ENCODE peak calls at places on chromosomes 13 and 19, in six cellular contexts. Q is naive thymus-derived CD4-positive, alpha-beta T cell; P is GM23248; S is endodermal cell; U is CD4-positive, CD25-positive, alpha-beta regulatory T cell; O is PC-3. N is an unnamed sample. For H3K4me1, the result is how much of the 10 kb centered on the place peaks cover.

GRCh38 chr19:53983457-53984289 is 7.8 kb upstream of the CACNG6 start:
- DNase-seq in Q (no peak), P (no peak), S (no peak), U (no peak), O (no peak), N (no peak)

GRCh38 chr19:28482221-28482620 is 730.7 kb downstream of the UQCRFS1 start:
- DNase-seq in Q (no peak), P (no peak), S (peak), U (no peak), O (no peak), N (no peak)

GRCh38 chr19:44111910-44112463 is 1.2 kb upstream of the ZNF225 start:
- DNase-seq in Q (no peak), P (peak), S (peak), U (peak), O (no peak), N (no peak)

GRCh38 chr19:35395762-35396199 is 24.9 kb downstream of the GPR42 start:
- DNase-seq in Q (no peak), P (peak), S (peak), U (no peak), O (no peak), N (no peak)

GRCh38 chr13:113920606-113921306 is 53.1 kb downstream of the C13orf46 start:
- DNase-seq in Q (no peak), P (no peak), S (peak), U (no peak), O (no peak), N (no peak)

GRCh38 chr13:92967923-92968322 is 258.7 kb upstream of the GPC6 start:
- DNase-seq in Q (no peak), P (peak), S (peak), U (no peak), O (peak), N (no peak)

GRCh38 chr13:73429691-73430090 is 370.9 kb downstream of the KLF5 start:
- DNase-seq in Q (no peak), P (peak), S (no peak), U (no peak), O (peak), N (no peak)

GRCh38 chr19:4829001-4829712 is 2.4 kb downstream of the TICAM1 start:
- DNase-seq in Q (no peak), P (no peak), S (no peak), U (peak), O (no peak), N (peak)

GRCh38 chr13:35876601-35877000 is 254.6 kb downstream of the DCLK1 start:
- DNase-seq in Q (no peak), P (peak), S (no peak), U (no peak), O (no peak), N (no peak)

GRCh38 chr19:4567584-4568071 is 8.1 kb upstream of the SEMA6B start:
- DNase-seq in Q (peak), P (peak), S (peak), U (peak), O (peak), N (peak)

GRCh38 chr13:84894749-84895148 is 904.5 kb downstream of the SLITRK6 start:
- DNase-seq in Q (no peak), P (no peak), S (peak), U (no peak), O (no peak), N (no peak)

GRCh38 chr13:98889419-98890079 is 88.3 kb downstream of the DOCK9 start:
- DNase-seq in Q (no peak), P (no peak), S (no peak), U (no peak), O (peak), N (no peak)

DNA sequence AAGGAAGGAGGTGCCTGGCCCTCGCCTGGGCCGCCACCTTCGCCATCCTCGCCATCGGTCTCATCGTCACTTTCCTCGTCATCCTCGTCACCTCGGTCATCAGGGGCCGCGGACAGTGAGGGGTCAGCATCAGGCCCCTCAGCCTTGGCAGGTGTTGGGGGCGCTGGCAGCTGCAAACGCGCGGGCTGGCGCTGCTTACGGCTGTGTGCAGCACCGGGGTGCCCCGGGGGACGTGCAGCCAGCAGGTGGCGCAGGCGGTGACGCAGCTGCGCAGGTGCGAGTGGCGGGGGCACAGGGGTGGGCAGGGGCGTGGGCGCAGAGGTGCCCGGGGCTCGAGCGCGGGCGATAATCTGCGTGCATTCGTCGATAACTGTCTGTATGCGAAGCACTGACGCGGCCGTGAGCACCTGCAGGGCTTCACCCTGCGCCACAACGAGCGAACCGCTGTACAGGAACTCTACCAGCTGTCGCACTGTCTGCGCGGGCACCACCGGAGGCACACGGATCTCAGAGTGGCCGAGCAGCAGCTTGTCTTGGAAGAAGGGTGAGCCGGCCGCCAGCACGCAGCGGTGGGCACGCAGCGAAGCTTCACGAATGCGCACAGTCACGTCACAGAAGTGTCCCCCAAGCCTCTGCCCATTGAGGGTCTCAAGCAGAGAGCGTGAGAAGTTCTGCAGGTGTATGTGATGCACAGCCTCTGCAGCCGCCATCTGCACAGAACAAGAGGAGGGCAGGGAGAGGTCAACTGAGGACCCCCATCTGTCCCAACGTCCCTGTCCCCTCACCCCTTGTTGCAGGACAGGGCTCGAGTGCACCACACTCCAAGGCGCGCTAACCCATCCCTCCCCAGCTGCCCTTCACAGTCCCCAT is 2.4 kb downstream of the ZBTB45 start:
- DNase-seq in Q (no peak), P (no peak), S (no peak), U (no peak), O (no peak), N (no peak)
- H3K4me1 ChIP-seq in Q (under half), P (under half), S (under half), U (under half), O (under half), N (under half)

GRCh38 chr13:110507678-110508381 is 53.7 kb downstream of the RAB20 start:
- DNase-seq in Q (no peak), P (no peak), S (no peak), U (no peak), O (peak), N (no peak)

GRCh38 chr13:110509971-110510786 is 51.3 kb downstream of the RAB20 start:
- DNase-seq in Q (no peak), P (peak), S (no peak), U (peak), O (no peak), N (no peak)

GRCh38 chr13:110512198-110512740 is 49.3 kb downstream of the RAB20 start:
- DNase-seq in Q (no peak), P (no peak), S (no peak), U (no peak), O (no peak), N (no peak)

GRCh38 chr13:110509478-110509926 is 52.0 kb downstream of the RAB20 start:
- DNase-seq in Q (no peak), P (no peak), S (no peak), U (no peak), O (no peak), N (no peak)

GRCh38 chr13:110511509-110512181 is 49.9 kb downstream of the RAB20 start:
- DNase-seq in Q (no peak), P (no peak), S (no peak), U (no peak), O (no peak), N (no peak)
- H3K4me1 ChIP-seq in Q (under half), P (under half), S (under half), U (under half), O (under half), N (under half)

GRCh38 chr19:2479556-2480194 is 3.7 kb downstream of the GADD45B start:
- DNase-seq in Q (no peak), P (peak), S (no peak), U (no peak), O (no peak), N (no peak)

GRCh38 chr19:2477732-2478191 is 1.8 kb downstream of the GADD45B start:
- DNase-seq in Q (no peak), P (peak), S (no peak), U (peak), O (peak), N (no peak)

GRCh38 chr19:2477141-2477710 is 1.3 kb downstream of the GADD45B start:
- DNase-seq in Q (no peak), P (peak), S (peak), U (no peak), O (peak), N (no peak)

GRCh38 chr19:2478756-2479555 is 3.0 kb downstream of the GADD45B start:
- DNase-seq in Q (peak), P (peak), S (peak), U (peak), O (peak), N (peak)

DNA sequence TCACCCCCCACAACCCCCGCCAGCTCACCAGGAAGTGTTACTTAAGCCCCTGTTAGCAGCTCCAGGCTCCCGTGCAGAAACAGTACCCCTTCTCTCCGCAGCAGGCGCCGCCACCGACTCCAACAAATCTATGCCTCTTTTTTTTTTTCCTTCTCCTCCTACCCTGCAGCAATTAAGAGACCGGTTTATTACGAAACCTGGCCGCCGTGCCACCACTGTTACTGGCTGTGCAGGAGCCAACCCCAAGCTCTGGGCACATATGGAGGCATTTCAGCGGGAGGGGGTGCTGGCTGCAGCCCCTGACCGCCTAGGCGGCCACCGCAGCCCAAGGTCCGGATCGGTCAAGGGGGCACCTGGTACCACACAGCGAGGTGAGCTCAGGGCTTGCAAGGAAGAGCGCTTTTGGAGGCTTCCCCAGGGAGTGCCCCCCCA is 2.4 kb downstream of the GADD45B start:
- DNase-seq in Q (peak), P (peak), S (peak), U (peak), O (peak), N (peak)
- H3K4me1 ChIP-seq in Q (under half), P (under half), S (under half), U (under half), O (under half), N (under half)

DNA sequence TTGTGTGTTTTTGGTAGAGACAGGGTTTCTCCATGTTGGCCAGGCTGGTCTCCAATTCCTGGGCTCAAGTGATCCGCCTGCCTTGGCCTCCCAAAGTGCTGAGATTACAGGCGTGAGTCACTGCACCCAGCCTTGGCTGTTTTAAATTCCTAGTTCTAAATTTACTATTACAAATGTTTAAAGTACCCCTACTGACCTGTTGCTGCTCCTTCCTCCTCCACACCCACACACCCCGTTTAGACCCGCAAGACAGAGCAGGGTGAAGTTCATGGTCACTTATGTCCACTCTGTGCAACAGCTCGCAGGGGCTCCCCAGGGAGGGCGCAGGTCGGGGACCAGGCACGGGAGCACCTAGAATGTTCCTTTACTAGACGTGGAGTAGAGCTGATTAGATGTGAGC is 28.7 kb downstream of the TMEM161A start:
- DNase-seq in Q (no peak), P (peak), S (peak), U (no peak), O (no peak), N (no peak)
- H3K4me1 ChIP-seq in Q (under half), P (under half), S (under half), U (under half), O (under half), N (under half)

GRCh38 chr19:8638078-8638619 is 7.7 kb downstream of the NFILZ start:
- DNase-seq in Q (no peak), P (no peak), S (no peak), U (no peak), O (peak), N (no peak)
- H3K4me1 ChIP-seq in Q (under half), P (under half), S (under half), U (under half), O (under half), N (under half)

DNA sequence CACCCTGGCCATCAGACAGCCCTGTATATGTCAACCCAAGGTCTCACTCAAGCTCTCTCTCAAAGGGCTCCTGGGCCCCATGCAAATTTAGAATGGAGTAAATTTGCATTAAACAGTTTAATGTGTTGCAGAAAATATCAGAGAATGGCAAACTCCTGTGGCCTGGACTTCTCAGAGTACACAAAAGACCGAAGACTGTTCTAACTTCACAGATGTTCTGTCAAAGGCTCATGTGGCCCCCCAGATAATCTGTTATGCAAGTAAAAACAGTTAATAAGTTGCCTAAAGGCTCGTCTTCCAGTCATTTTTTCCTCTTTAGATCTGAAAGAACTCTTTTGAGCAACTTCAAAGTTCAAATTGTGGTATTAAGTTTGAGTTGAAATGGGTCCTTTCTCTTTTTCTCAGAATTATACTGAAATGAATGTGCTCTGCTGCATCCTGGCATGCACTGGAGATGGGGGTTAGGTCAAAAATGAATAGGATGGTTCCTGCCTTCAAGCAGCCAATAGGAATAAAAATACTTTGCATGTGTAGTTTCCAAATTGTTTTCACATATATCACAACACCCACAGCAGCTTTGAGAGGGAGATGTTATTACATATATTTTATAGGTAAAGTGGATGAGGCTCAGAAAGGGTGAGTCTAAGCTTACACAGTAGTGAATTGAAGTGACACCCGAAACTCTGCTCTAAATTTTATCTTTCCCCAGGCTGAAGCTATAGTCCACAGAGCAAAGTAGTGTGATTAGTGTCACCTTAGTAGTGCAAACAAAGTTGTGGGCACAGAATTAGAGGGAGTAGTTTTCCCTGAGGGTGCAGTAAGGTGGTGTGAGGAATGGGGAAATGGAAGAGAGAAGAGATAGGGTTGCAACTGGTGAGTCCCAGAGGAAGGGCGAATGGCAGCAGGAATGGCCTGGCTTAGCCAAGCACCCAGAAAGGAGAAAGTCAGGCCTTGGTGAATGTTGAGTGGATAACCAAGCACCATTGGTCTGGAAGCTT is 205.0 kb upstream of the RFC3 start:
- DNase-seq in Q (no peak), P (no peak), S (no peak), U (peak), O (no peak), N (no peak)
- H3K4me1 ChIP-seq in Q (under half), P (under half), S (under half), U (under half), O (under half), N (under half)

GRCh38 chr13:41054919-41055619 is 6.2 kb upstream of the WBP4 start:
- DNase-seq in Q (no peak), P (peak), S (peak), U (peak), O (no peak), N (no peak)

GRCh38 chr13:41056996-41057711 is 4.2 kb upstream of the WBP4 start:
- DNase-seq in Q (no peak), P (no peak), S (no peak), U (no peak), O (no peak), N (no peak)

GRCh38 chr13:41054212-41054877 is 7.0 kb upstream of the WBP4 start:
- DNase-seq in Q (peak), P (peak), S (no peak), U (peak), O (peak), N (peak)

GRCh38 chr13:41058229-41059070 is 2.9 kb upstream of the WBP4 start:
- DNase-seq in Q (no peak), P (no peak), S (no peak), U (no peak), O (no peak), N (no peak)

DNA sequence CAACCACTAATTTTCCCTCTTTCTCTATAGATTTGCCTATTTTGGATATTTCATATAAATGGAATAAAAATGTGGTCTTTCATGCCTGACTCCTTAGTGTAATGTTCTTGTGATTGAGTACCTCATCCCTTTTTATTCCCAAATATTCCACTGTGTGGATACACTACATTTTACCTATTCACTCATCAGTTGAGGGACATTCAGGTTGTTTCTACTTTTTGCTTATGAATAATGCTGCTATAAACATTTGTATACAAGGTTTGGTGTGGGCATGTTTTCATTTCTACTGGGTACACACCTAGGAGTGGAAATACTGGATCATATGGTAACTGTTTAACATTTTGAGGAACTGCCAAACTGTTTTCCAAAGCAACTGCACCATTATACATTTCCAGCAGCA is 5.1 kb upstream of the WBP4 start:
- DNase-seq in Q (no peak), P (no peak), S (no peak), U (no peak), O (no peak), N (no peak)
- H3K4me1 ChIP-seq in Q (under half), P (half or more), S (under half), U (under half), O (under half), N (under half)

GRCh38 chr13:57829496-57829895 is 198.0 kb downstream of the PCDH17 start:
- DNase-seq in Q (no peak), P (no peak), S (no peak), U (no peak), O (no peak), N (no peak)

DNA sequence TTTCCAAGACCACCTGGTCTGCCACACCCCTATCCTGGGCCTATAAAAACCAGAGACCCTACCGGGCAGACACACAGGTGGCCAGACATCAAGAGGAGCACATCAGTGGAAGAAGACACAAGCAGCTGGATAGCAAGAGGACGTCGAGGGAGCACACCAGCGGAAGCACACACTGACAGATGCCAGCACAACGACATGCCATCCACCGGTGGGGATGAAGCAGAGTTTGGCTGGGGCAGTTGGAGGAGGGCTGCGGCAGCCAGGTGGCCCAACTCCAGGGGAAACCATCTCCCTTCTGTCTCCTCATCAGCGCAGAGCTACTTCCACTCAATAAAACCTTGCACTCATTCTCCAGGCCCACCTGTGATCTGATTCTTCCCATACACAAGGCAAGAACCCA is 200.6 kb downstream of the PCDH17 start:
- DNase-seq in Q (no peak), P (no peak), S (no peak), U (no peak), O (no peak), N (no peak)
- H3K4me1 ChIP-seq in Q (under half), P (under half), S (under half), U (under half), O (under half), N (under half)

N was measured in CD8-positive, alpha-beta memory T cell.